ENCODE peak calls at places on chromosomes 6 and 20, in five cellular contexts. J is EH, I is amniotic stem cell, B is GM04504, H is NCI-H345. A is an unnamed sample.

GRCh38 chr6:157148391-157149323 is 174.7 kb downstream of the TMEM242 start:
- DNase-seq in H (no peak), I (peak; percentile 46), J (peak; percentile 96), B (peak; percentile 76), A (no peak)

GRCh38 chr20:24782801-24783630 is 166.1 kb upstream of the CST7 start:
- DNase-seq in J (no peak), H (no peak), I (no peak), B (no peak), A (no peak)

GRCh38 chr6:144335914-144336313 is 50.8 kb downstream of the UTRN start:
- DNase-seq in I (no peak), J (no peak), B (no peak), H (no peak), A (no peak)

GRCh38 chr6:42742116-42742894 is 3.6 kb downstream of the TBCC start:
- DNase-seq in I (no peak), H (peak; percentile 70), J (peak; percentile 21), B (peak; percentile 47), A (no peak)

GRCh38 chr20:11676618-11677289 is 240.9 kb upstream of the BTBD3 start:
- DNase-seq in I (peak; percentile 3), B (peak; percentile 12), J (peak; percentile 59), H (peak; percentile 56), A (no peak)

GRCh38 chr6:36820700-36821580 is 18.3 kb downstream of the CPNE5 start:
- DNase-seq in I (peak; percentile 19), H (no peak), B (peak; percentile 23), J (peak; percentile 80), A (no peak)

GRCh38 chr6:43723737-43724295 is 36.2 kb upstream of the MRPS18A start:
- DNase-seq in H (peak; percentile 15), B (no peak), J (peak; percentile 64), I (no peak), A (no peak)

GRCh38 chr6:3960754-3961361 is 111.7 kb downstream of the FAM50B start:
- DNase-seq in J (peak; percentile 70), B (no peak), I (no peak), H (no peak), A (no peak)

GRCh38 chr6:125611573-125612399 is 137.6 kb upstream of the HEY2 start:
- DNase-seq in H (peak; percentile 73), I (no peak), J (peak; percentile 52), B (no peak), A (no peak)

GRCh38 chr20:33983371-33983770 is 10.3 kb upstream of the RALY start:
- DNase-seq in I (no peak), H (no peak), B (no peak), J (no peak), A (no peak)

GRCh38 chr6:164927288-164928040 is 381.9 kb downstream of the C6orf118 start:
- DNase-seq in I (peak; percentile 2), J (peak; percentile 45), B (peak; percentile 14), H (peak; percentile 64), A (no peak)

GRCh38 chr6:122789078-122789861 is at the start of gene SMPDL3A:
- DNase-seq in B (peak; percentile 40), H (peak; percentile 74), I (peak; percentile 56), J (peak; percentile 86), A (peak; percentile 24)